ENCODE peak calls at places on chromosomes 6 and 20, in four cellular contexts. R is iPS DF 6.9, Z is upper lobe of right lung, F is foreskin keratinocyte. T is an unnamed sample.

GRCh38 chr6:90097357-90097756 is 199.3 kb downstream of the BACH2 start:
- DNase-seq in R (no peak), F (peak; percentile 75), Z (no peak), T (no peak)

GRCh38 chr6:35874721-35875120 is 46.2 kb downstream of the SRPK1 start:
- DNase-seq in R (no peak), F (no peak), Z (no peak), T (no peak)

GRCh38 chr6:37123957-37124729 is 45.8 kb upstream of the PIM1 start:
- DNase-seq in R (no peak), Z (no peak), F (no peak), T (no peak)

GRCh38 chr6:121590438-121590837 is 155.0 kb downstream of the GJA1 start:
- DNase-seq in Z (no peak), R (no peak), F (no peak), T (no peak)

GRCh38 chr20:58102744-58103516 is 125.5 kb downstream of the ANKRD60 start:
- DNase-seq in Z (no peak), R (no peak), F (peak; percentile 90), T (no peak)

GRCh38 chr20:41138527-41139226 is 1.3 kb downstream of the PLCG1 start:
- DNase-seq in F (peak; percentile 18), R (no peak), Z (peak; percentile 56), T (no peak)

GRCh38 chr6:131923356-131923755 is 27.8 kb downstream of the CCN2 start:
- DNase-seq in R (peak; percentile 82), Z (no peak), F (peak; percentile 49), T (no peak)

GRCh38 chr20:41572010-41572572 is 46.1 kb downstream of the CHD6 start:
- DNase-seq in Z (no peak), R (no peak), F (no peak), T (no peak)

GRCh38 chr6:108707328-108707976 is 140.8 kb upstream of the ARMC2 start:
- DNase-seq in R (no peak), F (no peak), Z (no peak), T (no peak)

GRCh38 chr20:17883592-17884317 is 84.8 kb downstream of the SNX5 start:
- DNase-seq in Z (no peak), R (no peak), F (no peak), T (no peak)

GRCh38 chr6:39363280-39363679 is 40.8 kb upstream of the KCNK16 start:
- DNase-seq in F (no peak), R (no peak), Z (no peak), T (no peak)

GRCh38 chr20:64084209-64085152 is at the start of gene LKAAEAR1:
- DNase-seq in Z (no peak), R (no peak), F (no peak), T (no peak)

GRCh38 chr6:14269434-14269833 is 151.9 kb downstream of the CD83 start:
- DNase-seq in R (no peak), Z (no peak), F (no peak), T (no peak)

GRCh38 chr6:159461998-159462397 is 231.0 kb downstream of the SOD2 start:
- DNase-seq in F (no peak), R (no peak), Z (no peak), T (no peak)

GRCh38 chr20:2693286-2693995 is 861 bp downstream of the EBF4 start:
- DNase-seq in Z (peak; percentile 73), F (no peak), R (no peak), T (peak; percentile 25)

GRCh38 chr20:31713312-31714049 is 9.2 kb downstream of the BCL2L1 start:
- DNase-seq in F (peak; percentile 83), Z (peak; percentile 73), R (no peak), T (no peak)

GRCh38 chr6:170135821-170136471 is 154.9 kb downstream of the DLL1 start:
- DNase-seq in F (no peak), Z (peak; percentile 59), R (no peak), T (no peak)

GRCh38 chr20:10076126-10077080 is 41.6 kb downstream of the ANKEF1 start:
- DNase-seq in Z (no peak), F (peak; percentile 70), R (no peak), T (no peak)

GRCh38 chr6:19035454-19035853 is 648.3 kb downstream of the RNF144B start:
- DNase-seq in R (no peak), F (no peak), Z (no peak), T (peak; percentile 32)

GRCh38 chr6:21109421-21110178 is 484.0 kb upstream of the SOX4 start:
- DNase-seq in F (peak; percentile 62), R (no peak), Z (no peak), T (no peak)

GRCh38 chr6:167141667-167142432 is 15.9 kb downstream of the GPR31 start:
- DNase-seq in R (peak; percentile 48), Z (no peak), F (no peak), T (peak; percentile 49)

GRCh38 chr6:163825033-163825432 is 410.5 kb downstream of the QKI start:
- DNase-seq in F (peak; percentile 48), Z (no peak), R (no peak), T (no peak)

GRCh38 chr6:46466570-46466969 is 24.7 kb downstream of the RCAN2 start:
- DNase-seq in Z (no peak), F (no peak), R (no peak), T (no peak)

GRCh38 chr20:12269579-12269978 is 351.9 kb downstream of the BTBD3 start:
- DNase-seq in F (no peak), Z (no peak), R (no peak), T (no peak)

GRCh38 chr6:13729891-13730290 is 18.3 kb upstream of the RANBP9 start:
- DNase-seq in Z (no peak), F (peak; percentile 82), R (no peak), T (no peak)

GRCh38 chr6:17987576-17988421 is at the start of gene KIF13A:
- DNase-seq in F (peak; percentile 66), R (no peak), Z (peak; percentile 90), T (peak; percentile 65)

GRCh38 chr6:151118453-151119123 is 121.2 kb upstream of the AKAP12 start:
- DNase-seq in F (no peak), R (no peak), Z (no peak), T (no peak)

DNA sequence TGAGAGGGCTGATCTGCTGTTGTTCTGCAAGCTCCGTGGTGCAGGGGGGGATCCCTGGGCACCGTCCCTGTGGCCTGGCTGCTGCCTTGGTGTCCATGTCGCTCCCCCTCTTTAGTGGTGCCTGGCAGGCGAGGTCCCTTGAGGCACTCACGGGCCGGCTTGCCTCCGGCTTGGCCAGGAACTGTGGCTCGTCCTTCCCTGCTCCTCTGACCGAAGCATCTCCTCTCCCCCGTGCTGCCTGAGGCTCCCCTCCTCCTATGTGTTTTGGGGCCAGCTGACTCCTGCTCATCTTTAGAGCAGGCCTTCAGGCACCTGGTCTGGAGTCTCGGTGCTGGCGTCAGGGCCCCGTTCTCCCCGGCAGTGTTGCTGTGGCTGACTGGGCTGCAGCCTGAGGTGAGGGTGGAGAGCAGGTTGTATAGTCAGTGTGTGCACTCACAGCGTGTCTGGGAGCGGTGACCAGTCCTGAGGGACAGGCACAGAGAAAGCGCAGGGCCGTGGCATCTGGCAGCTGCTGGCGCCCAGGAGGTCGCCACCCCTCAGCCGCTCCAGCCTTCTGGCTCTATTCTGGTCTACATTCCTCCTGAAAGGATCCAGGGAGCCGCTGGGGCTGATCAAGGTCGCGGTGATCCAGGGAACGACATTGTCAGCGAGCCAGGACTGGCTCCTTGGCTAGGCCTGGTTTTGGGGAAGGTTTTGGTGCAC is 43.7 kb downstream of the PYGB start:
- DNase-seq in F (no peak), R (no peak), Z (no peak), T (no peak)
- H3K27ac ChIP-seq in F (no peak overlapping the region), R (no peak overlapping the region), Z (no peak overlapping the region), T (no peak overlapping the region)

GRCh38 chr6:44216677-44217331 is at the start of gene MYMX:
- DNase-seq in Z (no peak), F (no peak), R (no peak), T (no peak)
- H3K27ac ChIP-seq in Z (peak within 1 kb of the TSS; percentile 84), F (no peak within 1 kb of the TSS), R (no peak within 1 kb of the TSS), T (peak within 1 kb of the TSS; percentile 36)

GRCh38 chr6:24374612-24375011 is 16.8 kb upstream of the DCDC2 start:
- DNase-seq in F (no peak), Z (no peak), R (no peak), T (no peak)

GRCh38 chr6:24382220-24382540 is 20.6 kb upstream of the MRS2 start:
- DNase-seq in Z (no peak), R (no peak), F (no peak), T (no peak)

GRCh38 chr6:24381476-24382219 is 21.1 kb upstream of the MRS2 start:
- DNase-seq in R (no peak), Z (no peak), F (no peak), T (no peak)

GRCh38 chr6:24376875-24377274 is 19.0 kb upstream of the DCDC2 start:
- DNase-seq in R (no peak), Z (no peak), F (no peak), T (no peak)

GRCh38 chr6:24378473-24379097 is 20.7 kb upstream of the DCDC2 start:
- DNase-seq in F (no peak), R (no peak), Z (no peak), T (no peak)
- H3K27ac ChIP-seq in F (no peak overlapping the region), R (no peak overlapping the region), Z (no peak overlapping the region), T (no peak overlapping the region)

GRCh38 chr6:81770395-81770794 is 17.9 kb upstream of the TENT5A start:
- DNase-seq in R (no peak), F (no peak), Z (no peak), T (no peak)

GRCh38 chr6:81769834-81770233 is 17.4 kb upstream of the TENT5A start:
- DNase-seq in R (no peak), F (peak; percentile 83), Z (no peak), T (no peak)

GRCh38 chr6:81768150-81768942 is 15.9 kb upstream of the TENT5A start:
- DNase-seq in F (no peak), Z (no peak), R (no peak), T (no peak)

GRCh38 chr6:81766482-81767069 is 14.1 kb upstream of the TENT5A start:
- DNase-seq in F (no peak), R (no peak), Z (no peak), T (no peak)

GRCh38 chr6:81767163-81768000 is 14.9 kb upstream of the TENT5A start:
- DNase-seq in F (no peak), Z (no peak), R (no peak), T (no peak)
- H3K27ac ChIP-seq in F (no peak overlapping the region), Z (no peak overlapping the region), R (no peak overlapping the region), T (no peak overlapping the region)

GRCh38 chr20:14915356-14915755 is 577.9 kb upstream of the FLRT3 start:
- DNase-seq in R (no peak), F (no peak), Z (no peak), T (no peak)
- H3K27ac ChIP-seq in R (no peak overlapping the region), F (no peak overlapping the region), Z (no peak overlapping the region), T (no peak overlapping the region)

T was measured in caudate nucleus.